ENCODE peak calls at places on chromosomes 4 and X, in five cellular contexts. K is fibroblast of lung, F is uterus, N is choroid plexus epithelial cell, I is mucosa of descending colon. O is an unnamed sample.

GRCh38 chr4:7722716-7723115 is 216.9 kb downstream of the AFAP1 start:
- DNase-seq in K (no peak), N (no peak), I (no peak), F (no peak), O (no peak)

GRCh38 chr4:70885174-70885573 is 17.0 kb upstream of the MOB1B start:
- DNase-seq in N (no peak), I (no peak), K (no peak), F (no peak), O (peak; percentile 8)

GRCh38 chr4:17805580-17805979 is 5.0 kb downstream of the DCAF16 start:
- DNase-seq in F (no peak), I (no peak), N (no peak), K (no peak), O (no peak)

GRCh38 chr4:10320130-10320529 is 137.1 kb downstream of the ZNF518B start:
- DNase-seq in I (no peak), K (no peak), N (no peak), F (no peak), O (no peak)

GRCh38 chr4:77308843-77309242 is 151.8 kb downstream of the CCNG2 start:
- DNase-seq in I (no peak), K (peak; percentile 16), N (peak; percentile 41), F (no peak), O (peak; percentile 32)

GRCh38 chr4:110088670-110089069 is 109.7 kb downstream of the ELOVL6 start:
- DNase-seq in K (peak; percentile 78), N (peak; percentile 85), F (no peak), I (no peak), O (peak; percentile 59)

GRCh38 chrX:84186603-84187358 is 1.2 kb downstream of the RPS6KA6 start:
- DNase-seq in N (peak; percentile 0), F (no peak), K (peak; percentile 12), I (peak; percentile 27), O (no peak)

GRCh38 chr4:23680616-23681518 is 209.0 kb downstream of the PPARGC1A start:
- DNase-seq in N (peak; percentile 1), K (peak; percentile 63), I (no peak), F (no peak), O (peak; percentile 2)

GRCh38 chr4:12965334-12965733 is 518.8 kb downstream of the RAB28 start:
- DNase-seq in I (no peak), F (no peak), N (no peak), K (no peak), O (no peak)

GRCh38 chr4:152680988-152681731 is 1.4 kb upstream of the TMEM154 start:
- DNase-seq in K (peak; percentile 95), N (peak; percentile 71), I (no peak), F (no peak), O (peak; percentile 28)

GRCh38 chr4:25859429-25860148 is 3.2 kb downstream of the SEL1L3 start:
- DNase-seq in F (no peak), N (no peak), I (no peak), K (peak; percentile 60), O (no peak)

GRCh38 chr4:25861951-25862410 is 807 bp downstream of the SEL1L3 start:
- DNase-seq in N (peak; percentile 43), F (no peak), I (peak; percentile 65), K (peak; percentile 45), O (peak; percentile 55)

GRCh38 chr4:25861422-25861926 is 1.3 kb downstream of the SEL1L3 start:
- DNase-seq in F (no peak), N (peak; percentile 59), I (no peak), K (no peak), O (peak; percentile 82)

GRCh38 chr4:25862411-25863346 is at the start of gene SEL1L3:
- DNase-seq in F (peak; percentile 20), I (peak; percentile 88), N (no peak), K (no peak), O (no peak)

GRCh38 chr4:25860586-25861421 is 2.0 kb downstream of the SEL1L3 start:
- DNase-seq in F (no peak), I (no peak), K (no peak), N (peak; percentile 48), O (peak; percentile 51)
- H3K4me3 ChIP-seq in F (no peak overlapping the region), I (no peak overlapping the region), K (no peak overlapping the region), N (no peak overlapping the region), O (peak overlapping the region; percentile 86)

GRCh38 chrX:22666441-22666840 is 333.3 kb upstream of the DDX53 start:
- DNase-seq in K (peak; percentile 11), I (no peak), N (peak; percentile 68), F (no peak), O (peak; percentile 51)
- TF ChIP-seq CTCF in K (peak; percentile 8), I (no peak), N (peak; percentile 55), F (no peak), O (peak; percentile 21)

DNA sequence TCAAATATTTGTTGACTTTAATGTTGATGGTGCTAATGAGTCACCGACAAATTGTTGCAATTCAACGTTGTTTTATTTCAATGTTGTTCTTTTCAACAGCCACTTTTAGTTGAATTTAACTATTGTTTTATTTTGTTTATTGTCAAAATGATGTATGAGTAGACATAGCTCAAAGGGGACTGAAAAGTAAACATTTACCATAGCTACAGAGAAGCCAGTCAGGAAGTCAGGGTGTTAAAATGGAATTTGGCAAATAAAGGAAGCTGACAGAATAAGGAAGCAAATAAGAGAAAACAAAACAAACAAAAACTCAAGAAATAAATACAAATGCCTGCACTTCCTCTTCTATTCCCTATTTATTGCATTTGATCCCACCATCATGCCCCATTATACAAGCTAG is 648.4 kb upstream of the HTR2C start:
- DNase-seq in K (no peak), F (no peak), N (no peak), I (no peak), O (no peak)
- H3K4me3 ChIP-seq in K (no peak overlapping the region), F (no peak overlapping the region), N (no peak overlapping the region), I (no peak overlapping the region), O (no peak overlapping the region)

GRCh38 chrX:102154900-102155805 is 624 bp downstream of the BEX5 start:
- DNase-seq in I (no peak), K (no peak), F (no peak), N (no peak), O (no peak)

GRCh38 chrX:102155806-102156179 is at the start of gene BEX5:
- DNase-seq in N (peak; percentile 1), K (no peak), F (peak; percentile 62), I (peak; percentile 64), O (no peak)

DNA sequence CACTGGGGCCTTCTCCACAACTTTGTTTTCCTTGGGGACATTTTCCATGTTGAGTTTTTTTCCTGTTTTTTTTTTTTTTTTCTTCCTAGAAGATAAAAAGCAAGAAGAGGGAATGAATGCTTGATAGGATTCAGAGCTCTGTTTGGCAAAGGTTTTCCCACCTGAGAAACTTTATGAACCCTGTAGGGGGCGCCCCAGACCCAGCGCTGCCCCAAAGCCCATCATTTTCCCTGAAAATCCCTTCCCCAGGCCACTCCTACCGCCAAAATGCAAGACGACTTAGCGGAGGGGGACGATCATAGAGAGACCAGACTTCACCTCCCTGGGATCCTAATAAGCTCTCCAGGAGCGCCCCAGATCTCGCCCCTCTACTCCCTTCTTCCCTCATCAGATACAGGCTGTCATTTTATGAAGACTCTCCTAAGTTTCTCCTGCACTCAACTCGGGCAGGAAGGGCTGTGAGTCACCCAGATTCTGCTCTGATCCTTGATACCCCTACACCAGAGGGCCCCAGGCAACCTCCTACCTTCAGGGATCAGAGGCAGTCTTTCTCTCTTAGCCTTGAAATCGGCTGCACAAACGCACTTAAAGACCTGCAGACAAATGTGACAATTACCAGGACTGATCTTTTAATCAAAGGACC is 1.4 kb downstream of the BEX5 start:
- DNase-seq in I (peak; percentile 11), K (no peak), F (no peak), N (no peak), O (no peak)
- TF ChIP-seq CTCF in I (no peak), K (no peak), F (no peak), N (no peak), O (no peak)

GRCh38 chr4:73831569-73831968 is 4.9 kb upstream of the CXCL6 start:
- DNase-seq in I (no peak), N (no peak), F (no peak), K (peak; percentile 70), O (peak; percentile 75)

GRCh38 chr4:73822812-73823480 is 13.5 kb upstream of the CXCL6 start:
- DNase-seq in F (no peak), K (no peak), N (peak; percentile 29), I (no peak), O (no peak)

GRCh38 chr4:73832651-73833237 is 3.7 kb upstream of the CXCL6 start:
- DNase-seq in K (peak; percentile 95), N (peak; percentile 46), F (no peak), I (no peak), O (peak; percentile 85)

GRCh38 chr4:73823756-73824155 is 12.7 kb upstream of the CXCL6 start:
- DNase-seq in N (no peak), F (no peak), I (no peak), K (peak; percentile 16), O (peak; percentile 43)

GRCh38 chr4:73828945-73829344 is 7.5 kb upstream of the CXCL6 start:
- DNase-seq in I (no peak), F (no peak), N (peak; percentile 80), K (peak; percentile 80), O (peak; percentile 57)
- H3K4me3 ChIP-seq in I (no peak overlapping the region), F (no peak overlapping the region), N (no peak overlapping the region), K (no peak overlapping the region), O (no peak overlapping the region)

GRCh38 chr4:129131343-129131742 is 35.4 kb downstream of the C4orf33 start:
- DNase-seq in F (no peak), I (no peak), N (no peak), K (no peak), O (no peak)

DNA sequence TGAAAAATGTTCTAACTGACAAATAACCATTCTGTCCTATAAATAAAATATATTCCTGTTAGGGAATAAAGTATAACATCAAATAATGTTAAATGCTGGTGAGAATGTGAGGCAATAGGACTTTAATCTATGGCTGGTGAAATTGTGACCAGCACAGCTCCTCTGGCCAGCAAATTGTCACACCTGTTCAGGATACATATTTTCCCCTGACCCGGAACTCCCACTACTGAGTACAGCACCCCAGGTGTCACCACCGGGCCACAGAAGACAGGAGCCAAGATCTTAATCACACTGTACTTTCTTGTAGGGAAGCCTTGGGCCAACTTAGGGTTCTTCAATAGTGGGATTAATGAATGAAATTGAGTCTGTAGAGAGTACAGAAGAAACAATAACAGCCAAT is 33.2 kb downstream of the C4orf33 start:
- DNase-seq in I (no peak), F (no peak), K (no peak), N (no peak), O (no peak)
- TF ChIP-seq CTCF in I (no peak), F (no peak), K (no peak), N (no peak), O (no peak)

DNA sequence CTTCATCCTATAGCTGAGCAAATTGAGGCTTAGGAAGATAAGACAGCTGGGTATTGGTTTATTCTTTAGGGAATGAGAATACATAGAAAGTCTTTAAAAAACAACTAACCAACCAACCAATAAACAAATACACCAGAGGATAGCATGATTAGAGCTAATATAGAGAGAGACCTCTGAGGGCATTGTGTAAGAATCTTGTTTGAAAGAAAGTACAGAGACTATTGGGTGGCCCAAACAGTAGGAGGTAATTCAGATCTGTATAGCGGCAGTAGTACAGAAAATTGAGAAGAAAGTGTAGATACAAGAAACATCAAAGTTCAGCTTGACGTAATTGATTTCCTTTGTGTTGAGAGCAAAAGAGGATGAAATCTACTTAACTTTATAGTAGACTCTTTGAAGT is 1951.0 kb upstream of the ADGRL3 start:
- DNase-seq in F (no peak), K (no peak), I (no peak), N (no peak), O (no peak)
- H3K4me3 ChIP-seq in F (no peak overlapping the region), K (no peak overlapping the region), I (no peak overlapping the region), N (no peak overlapping the region), O (no peak overlapping the region)

GRCh38 chrX:129449141-129449540 is 74.1 kb downstream of the SMARCA1 start:
- DNase-seq in N (peak; percentile 18), K (no peak), F (no peak), I (no peak), O (no peak)
- TF ChIP-seq CTCF in N (peak; percentile 40), K (no peak), F (no peak), I (no peak), O (no peak)

O was measured in fibroblast of the aortic adventitia.